ENCODE peak calls at places on chromosomes 16 and 17, in nine cellular contexts. L is CD8-positive, alpha-beta memory T cell; P is skeletal muscle cell; K is Peyer's patch; C is GM23338; D is tibial artery; A is IMR-90; N is heart right ventricle; S is MG63. B is an unnamed sample.

GRCh38 chr17:20241855-20242254 is 225.5 kb downstream of the LGALS9B start:
- DNase-seq in L (no peak), P (no peak), K (no peak), C (no peak), D (no peak), A (no peak), N (no peak), S (no peak), B (no peak)

GRCh38 chr17:51487947-51488346 is 227.6 kb downstream of the UTP18 start:
- DNase-seq in L (no peak), P (no peak), K (no peak), C (peak), D (no peak), A (no peak), N (no peak), S (no peak), B (no peak)

GRCh38 chr16:89934611-89935553 is 11.7 kb downstream of the TUBB3 start:
- DNase-seq in L (no peak), P (no peak), K (no peak), C (no peak), D (no peak), A (no peak), N (no peak), S (no peak), B (no peak)

GRCh38 chr16:51509336-51509735 is 358.3 kb upstream of the SALL1 start:
- DNase-seq in L (no peak), P (no peak), K (no peak), C (no peak), D (no peak), A (no peak), N (no peak), S (no peak), B (no peak)

GRCh38 chr17:58303981-58304734 is 23.4 kb upstream of the MPO start:
- DNase-seq in L (peak), P (no peak), K (peak), C (peak), D (no peak), A (peak), N (no peak), S (peak), B (peak)

GRCh38 chr17:36949461-36949927 is 740 bp downstream of the AATF start:
- DNase-seq in L (no peak), P (no peak), K (no peak), C (no peak), D (no peak), A (peak), N (no peak), S (no peak), B (no peak)

GRCh38 chr17:70375813-70376448 is 206.6 kb downstream of the KCNJ2 start:
- DNase-seq in L (no peak), P (no peak), K (no peak), C (no peak), D (no peak), A (no peak), N (no peak), S (no peak), B (no peak)

GRCh38 chr17:58970966-58971575 is 135.6 kb downstream of the TRIM37 start:
- DNase-seq in L (no peak), P (peak), K (no peak), C (no peak), D (no peak), A (peak), N (no peak), S (no peak), B (no peak)

DNA sequence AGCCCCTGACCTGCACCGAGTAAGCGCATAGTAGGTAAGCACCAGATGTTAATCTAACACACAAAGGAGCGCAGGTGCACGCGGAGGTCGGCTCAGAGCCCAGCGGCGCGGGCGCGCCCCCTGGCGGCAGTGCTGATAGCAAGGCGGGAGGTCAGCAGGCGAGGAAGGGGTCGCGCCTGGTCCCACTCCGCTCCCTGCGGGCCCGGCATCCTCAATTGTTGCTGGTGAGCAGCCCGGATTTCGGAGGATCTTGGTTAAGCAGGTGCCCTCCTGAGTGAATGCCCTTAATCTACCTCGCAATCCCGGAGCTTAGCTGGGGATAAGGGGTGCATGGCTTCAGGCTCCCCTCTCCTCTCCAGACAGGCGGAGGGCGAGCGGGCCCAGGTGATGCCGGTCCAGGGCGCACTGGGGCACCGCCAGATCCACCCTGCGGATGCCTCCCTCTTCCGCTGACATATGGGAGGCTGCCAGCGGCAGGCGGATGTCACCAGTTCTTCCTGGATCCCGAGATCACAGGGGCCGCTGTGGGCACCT is 4.0 kb upstream of the WNT3 start:
- DNase-seq in L (no peak), P (no peak), K (peak), C (peak), D (no peak), A (no peak), N (no peak), S (no peak), B (peak)
- H3K4me3 ChIP-seq in L (no peak), P (no peak), K (no peak), C (peak), D (no peak), A (no peak), N (no peak), S (no peak), B (no peak)

DNA sequence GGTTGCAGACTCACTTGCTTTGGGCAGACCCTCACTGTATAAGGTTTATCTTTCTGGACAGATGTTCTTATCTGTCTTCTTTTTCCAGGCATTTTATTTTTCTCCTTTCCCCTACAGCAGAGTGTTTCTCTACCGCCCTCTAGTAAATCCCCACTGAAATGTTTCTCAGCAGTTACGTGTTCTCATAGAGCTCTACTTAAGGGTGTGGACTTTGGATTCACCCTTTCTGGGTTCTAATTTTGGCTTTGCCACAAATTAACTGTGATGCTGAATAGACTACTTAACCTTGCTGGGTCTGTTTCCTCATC is 2.0 kb downstream of the ADAT1 start:
- DNase-seq in L (no peak), P (no peak), K (no peak), C (peak), D (no peak), A (peak), N (no peak), S (no peak), B (peak)
- H3K4me3 ChIP-seq in L (peak), P (no peak), K (no peak), C (peak), D (no peak), A (no peak), N (no peak), S (no peak), B (no peak)

GRCh38 chr17:4366312-4367063 is at the start of gene UBE2G1:
- DNase-seq in L (peak), P (peak), K (peak), C (peak), D (peak), A (peak), N (peak), S (peak), B (peak)

GRCh38 chr17:4364622-4365041 is 1.8 kb downstream of the UBE2G1 start:
- DNase-seq in L (no peak), P (no peak), K (no peak), C (no peak), D (no peak), A (no peak), N (no peak), S (no peak), B (no peak)

GRCh38 chr17:4362141-4362540 is 4.3 kb downstream of the UBE2G1 start:
- DNase-seq in L (no peak), P (no peak), K (no peak), C (no peak), D (no peak), A (no peak), N (no peak), S (no peak), B (no peak)

GRCh38 chr17:4365628-4366311 is 705 bp downstream of the UBE2G1 start:
- DNase-seq in L (no peak), P (no peak), K (no peak), C (peak), D (peak), A (no peak), N (peak), S (peak), B (peak)

DNA sequence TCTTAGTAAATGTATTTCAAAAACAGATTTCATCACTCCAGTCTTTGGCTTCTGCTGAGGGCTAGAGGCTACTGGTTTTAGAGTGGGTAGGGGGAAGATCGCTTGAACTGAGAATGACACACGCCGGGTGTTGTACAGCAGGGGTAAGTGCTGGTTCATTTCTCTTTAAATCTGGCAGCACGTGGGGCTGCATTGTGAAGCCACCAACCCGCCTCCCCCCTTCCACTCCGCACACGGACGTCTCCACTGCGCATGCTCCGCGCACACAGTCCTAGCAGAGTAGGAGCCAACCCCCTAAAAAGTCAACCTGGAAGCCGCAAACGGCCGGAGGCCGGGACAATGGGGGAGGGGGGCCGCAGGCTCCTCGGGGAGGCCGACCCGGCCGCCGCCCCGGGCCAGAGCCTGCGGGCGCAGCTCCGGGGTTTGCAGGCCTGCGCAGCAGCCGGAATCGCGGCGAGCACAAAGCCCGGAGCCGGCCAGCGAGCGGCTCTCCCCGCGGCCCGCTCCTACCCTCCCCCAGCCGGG is 1.3 kb downstream of the UBE2G1 start:
- DNase-seq in L (peak), P (peak), K (peak), C (peak), D (peak), A (peak), N (peak), S (peak), B (peak)
- H3K4me3 ChIP-seq in L (peak), P (peak), K (peak), C (peak), D (peak), A (peak), N (peak), S (peak), B (peak)

GRCh38 chr16:72125635-72126428 is 32.2 kb downstream of the DHX38 start:
- DNase-seq in L (no peak), P (no peak), K (no peak), C (no peak), D (no peak), A (no peak), N (no peak), S (no peak), B (no peak)

GRCh38 chr16:72123426-72123825 is 29.8 kb downstream of the DHX38 start:
- DNase-seq in L (no peak), P (no peak), K (no peak), C (no peak), D (no peak), A (no peak), N (no peak), S (no peak), B (no peak)

GRCh38 chr16:72122916-72123315 is 29.3 kb downstream of the DHX38 start:
- DNase-seq in L (no peak), P (no peak), K (no peak), C (no peak), D (no peak), A (no peak), N (no peak), S (no peak), B (no peak)

GRCh38 chr16:72124761-72125634 is 31.4 kb downstream of the DHX38 start:
- DNase-seq in L (peak), P (peak), K (peak), C (peak), D (peak), A (peak), N (peak), S (peak), B (peak)

DNA sequence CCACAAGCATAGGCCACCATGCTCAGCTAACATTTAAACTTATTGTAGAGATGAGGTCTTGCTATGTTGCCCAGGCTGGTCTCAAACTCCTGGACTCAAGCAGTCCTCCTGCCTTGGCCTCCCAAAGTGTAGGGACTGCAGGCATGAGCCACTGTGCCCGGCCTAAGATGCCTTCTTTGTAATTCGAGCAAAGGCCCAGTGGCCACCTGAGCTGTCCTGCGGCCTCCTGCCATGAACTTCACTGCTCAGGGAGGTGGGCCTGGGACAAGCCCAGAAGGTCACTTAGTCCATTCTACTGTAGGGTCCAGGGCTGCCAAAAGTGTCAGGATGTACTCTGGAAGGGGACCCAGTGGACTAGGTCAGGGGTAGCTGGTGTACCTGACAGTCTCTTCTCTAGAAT is 30.5 kb downstream of the DHX38 start:
- DNase-seq in L (no peak), P (no peak), K (no peak), C (no peak), D (no peak), A (no peak), N (no peak), S (no peak), B (no peak)
- H3K4me3 ChIP-seq in L (no peak), P (no peak), K (no peak), C (no peak), D (no peak), A (no peak), N (no peak), S (no peak), B (no peak)

B was measured in MM.1S.